ENCODE peak calls at places on chromosomes 2 and 18, in six cellular contexts. C is substantia nigra, B is GM23248, W is colonic mucosa, G is endodermal cell, O is SJCRH30. P is an unnamed sample.

GRCh38 chr2:144078802-144079386 is 441.0 kb downstream of the ZEB2 start:
- DNase-seq in O (no peak), W (no peak), C (no peak), B (no peak), G (no peak), P (no peak)

GRCh38 chr2:52386433-52386832 is 1354.5 kb upstream of the NRXN1 start:
- DNase-seq in O (no peak), B (no peak), C (no peak), W (no peak), G (no peak), P (no peak)

GRCh38 chr2:37585982-37586621 is 85.3 kb downstream of the CDC42EP3 start:
- DNase-seq in O (no peak), B (peak), G (no peak), W (peak), C (no peak), P (peak)

GRCh38 chr18:12336887-12337286 is 28.8 kb downstream of the TUBB6 start:
- DNase-seq in W (no peak), B (peak), O (no peak), C (no peak), G (peak), P (no peak)

GRCh38 chr2:216807861-216808272 is 52.0 kb downstream of the TNP1 start:
- DNase-seq in O (no peak), W (no peak), C (no peak), B (peak), G (no peak), P (no peak)

GRCh38 chr2:195411219-195411687 is 245.8 kb upstream of the SLC39A10 start:
- DNase-seq in G (no peak), C (no peak), O (no peak), W (no peak), B (peak), P (no peak)

GRCh38 chr2:47271054-47272000 is 116.2 kb upstream of the STPG4 start:
- DNase-seq in G (no peak), W (peak), B (no peak), C (no peak), O (no peak), P (no peak)

GRCh38 chr2:61640406-61640805 is 102.2 kb upstream of the XPO1 start:
- DNase-seq in B (no peak), G (peak), W (no peak), O (no peak), C (no peak), P (no peak)

GRCh38 chr2:153622285-153622684 is 143.7 kb upstream of the RPRM start:
- DNase-seq in C (no peak), B (peak), W (no peak), G (no peak), O (no peak), P (no peak)

GRCh38 chr18:58447342-58448190 is 181.3 kb downstream of the ALPK2 start:
- DNase-seq in C (no peak), G (peak), W (no peak), B (peak), O (no peak), P (no peak)

DNA sequence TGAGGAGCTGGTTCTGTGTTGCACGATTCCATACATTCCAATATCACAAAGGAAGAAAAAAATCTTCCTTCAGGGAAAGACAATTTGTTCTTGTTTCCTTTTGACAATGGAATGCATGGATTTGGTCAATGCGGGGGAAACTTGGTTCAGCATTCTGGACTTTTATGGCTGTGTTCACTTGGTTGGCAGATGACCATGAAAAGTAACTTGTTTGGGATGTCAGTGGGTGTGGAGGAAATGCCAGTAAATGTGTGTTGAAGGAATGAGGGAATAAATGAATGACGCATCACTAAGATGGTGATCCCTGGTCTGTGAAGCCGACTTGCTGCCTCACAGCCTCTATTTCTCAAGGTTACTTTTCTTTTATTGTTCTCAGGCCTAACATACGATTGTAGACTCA is 53.7 kb downstream of the THUMPD2 start:
- DNase-seq in W (no peak), O (no peak), B (peak), G (no peak), C (no peak), P (no peak)
- H3K27ac ChIP-seq in W (no peak), O (no peak), B (peak), G (no peak), C (no peak), P (no peak)

GRCh38 chr2:231576465-231576864 is 16.2 kb upstream of the TEX44 start:
- DNase-seq in B (no peak), O (no peak), G (no peak), W (no peak), C (no peak), P (no peak)
- H3K27ac ChIP-seq in B (no peak), O (no peak), G (peak), W (no peak), C (no peak), P (no peak)

DNA sequence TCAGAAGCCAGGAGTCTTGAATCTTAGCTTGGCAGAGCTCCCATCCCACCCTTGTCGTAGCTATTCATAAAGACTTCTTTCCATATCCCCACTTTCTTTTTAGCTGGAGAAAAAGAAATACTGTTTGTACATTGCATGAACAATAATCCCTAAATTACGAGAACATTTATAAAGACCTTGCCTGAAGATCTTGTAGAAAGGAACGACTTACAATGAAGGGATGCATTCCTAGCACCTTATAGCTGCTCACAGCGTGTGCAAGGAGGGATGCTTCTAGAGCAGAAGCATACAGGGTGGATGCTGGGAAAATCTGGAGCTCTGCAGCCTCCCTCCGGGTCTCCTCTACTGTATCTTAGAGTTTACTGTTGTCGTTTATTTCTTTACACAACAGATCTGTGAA is 13.6 kb downstream of the EFR3B start:
- DNase-seq in C (no peak), O (no peak), B (no peak), G (no peak), W (no peak), P (no peak)
- H3K27ac ChIP-seq in C (peak), O (no peak), B (no peak), G (peak), W (no peak), P (no peak)

GRCh38 chr2:96536445-96537065 is at the start of gene ARID5A:
- DNase-seq in G (peak), W (peak), B (peak), C (peak), O (peak), P (peak)
- H3K27ac ChIP-seq in G (no peak), W (peak), B (peak), C (peak), O (peak), P (peak)

DNA sequence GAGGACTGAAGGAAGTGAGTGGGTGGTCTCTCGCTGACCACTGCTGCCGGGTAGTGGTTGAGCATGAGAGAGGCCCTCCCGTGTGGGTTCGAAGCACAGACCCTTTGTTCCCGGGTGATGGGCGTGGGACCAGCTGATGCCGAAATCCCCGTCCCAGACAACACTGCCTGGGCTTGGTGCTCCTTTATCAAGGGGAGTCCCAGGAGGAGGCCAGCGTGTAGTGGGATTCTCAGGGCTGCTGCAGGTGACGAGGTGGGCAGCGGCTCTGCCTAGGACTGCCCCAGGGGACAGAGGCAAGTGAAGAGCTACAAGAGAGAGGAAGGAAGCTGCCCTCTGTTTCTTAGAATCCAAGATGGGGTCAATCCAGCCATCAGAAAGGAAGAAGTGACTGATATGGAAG is 251.3 kb upstream of the PXDN start:
- DNase-seq in C (no peak), G (peak), O (no peak), B (no peak), W (no peak), P (no peak)
- H3K27ac ChIP-seq in C (no peak), G (no peak), O (no peak), B (no peak), W (no peak), P (no peak)

P was measured in CD4-positive, alpha-beta T cell.